ENCODE peak calls at places on chromosomes 2 and 18, in ten cellular contexts. C is activated CD4-positive, alpha-beta T cell treated with anti-CD3 and anti-CD28 coated beads, Interleukin-2, amount 50 U/mL, for 24 hours; F is DMS153; Y is adrenal gland; H is upper lobe of right lung; M is IMR-90; Q is left lung; E is psoas muscle; X is activated naive CD4-positive, alpha-beta T cell treated with anti-CD3 and anti-CD28 coated beads, Interleukin-2, amount 10 ng/mL, durations not matched to agents 7 days and 5 days; N is NCI-H1694. T is an unnamed sample.

GRCh38 chr2:22691666-22692065 is 693.3 kb upstream of the KLHL29 start:
- DNase-seq in F (no peak), E (no peak), Y (no peak), M (no peak), X (no peak), N (no peak), H (no peak), Q (no peak), C (no peak), T (no peak)

GRCh38 chr2:160294339-160294803 is 94.3 kb upstream of the ITGB6 start:
- DNase-seq in X (no peak), E (peak; percentile 68), H (no peak), Q (peak; percentile 60), F (no peak), M (peak; percentile 92), Y (peak; percentile 81), N (no peak), C (peak; percentile 21), T (no peak)

GRCh38 chr2:88707003-88707402 is 15.5 kb downstream of the RPIA start:
- DNase-seq in Y (no peak), Q (no peak), F (peak; percentile 11), E (no peak), M (no peak), X (no peak), N (no peak), H (no peak), C (no peak), T (no peak)

GRCh38 chr2:238141541-238142318 is 3.3 kb downstream of the KLHL30 start:
- DNase-seq in Q (peak; percentile 57), H (peak; percentile 83), F (peak; percentile 80), M (no peak), C (no peak), Y (no peak), N (no peak), X (no peak), E (peak; percentile 93), T (no peak)

GRCh38 chr2:28635251-28635650 is 116.4 kb upstream of the PPP1CB start:
- DNase-seq in F (no peak), Q (no peak), E (peak; percentile 68), X (no peak), C (no peak), M (no peak), H (no peak), N (no peak), Y (no peak), T (no peak)

GRCh38 chr2:157777425-157777824 is 98.7 kb downstream of the ACVR1 start:
- DNase-seq in F (no peak), C (peak; percentile 37), Q (no peak), M (peak; percentile 69), H (no peak), Y (peak; percentile 73), X (peak; percentile 73), N (peak; percentile 35), E (no peak), T (peak; percentile 53)

GRCh38 chr2:113700186-113700841 is 56.1 kb downstream of the SLC35F5 start:
- DNase-seq in N (peak; percentile 73), Q (no peak), X (peak; percentile 66), F (peak; percentile 47), E (no peak), H (peak; percentile 74), Y (peak; percentile 27), C (peak; percentile 30), M (peak; percentile 15), T (no peak)

GRCh38 chr18:28657836-28658410 is 481.0 kb upstream of the CDH2 start:
- DNase-seq in X (no peak), C (no peak), N (no peak), Q (no peak), Y (no peak), H (no peak), M (no peak), E (no peak), F (no peak), T (no peak)

GRCh38 chr18:56568986-56569385 is 69.4 kb downstream of the TXNL1 start:
- DNase-seq in M (no peak), C (no peak), X (no peak), F (no peak), N (no peak), H (no peak), Y (no peak), Q (no peak), E (no peak), T (no peak)

GRCh38 chr2:198314559-198315153 is 510.3 kb downstream of the PLCL1 start:
- DNase-seq in H (no peak), Q (no peak), C (peak; percentile 12), Y (peak; percentile 19), M (peak; percentile 65), F (peak; percentile 51), X (peak; percentile 26), N (peak; percentile 71), E (no peak), T (peak; percentile 60)

GRCh38 chr2:149164296-149164695 is 125.8 kb downstream of the LYPD6B start:
- DNase-seq in C (no peak), M (no peak), N (no peak), Y (no peak), E (no peak), X (no peak), H (no peak), Q (no peak), F (no peak), T (no peak)

GRCh38 chr2:172096661-172097547 is 5.8 kb downstream of the DLX2 start:
- DNase-seq in F (peak; percentile 24), H (no peak), C (no peak), Q (no peak), N (peak; percentile 61), M (peak; percentile 39), E (no peak), Y (no peak), X (no peak), T (peak; percentile 47)

GRCh38 chr2:96267159-96267971 is 1.3 kb downstream of the CIAO1 start:
- DNase-seq in F (no peak), N (peak; percentile 13), M (peak; percentile 37), X (peak; percentile 72), Y (peak; percentile 51), Q (no peak), E (peak; percentile 12), C (peak; percentile 39), H (no peak), T (no peak)

GRCh38 chr2:10337449-10337848 is 34.7 kb downstream of the HPCAL1 start:
- DNase-seq in Y (no peak), E (peak; percentile 11), Q (no peak), H (no peak), F (no peak), X (no peak), M (no peak), N (no peak), C (no peak), T (no peak)

GRCh38 chr2:240615830-240616547 is 9.3 kb upstream of the GPR35 start:
- DNase-seq in X (peak; percentile 5), H (peak; percentile 36), E (peak; percentile 25), Q (peak; percentile 18), Y (no peak), N (no peak), C (no peak), M (no peak), F (no peak), T (no peak)

GRCh38 chr2:74472086-74472944 is at the start of gene MRPL53:
- DNase-seq in Q (peak; percentile 94), F (peak; percentile 84), X (peak; percentile 97), N (peak; percentile 93), E (peak; percentile 98), M (peak; percentile 92), Y (peak; percentile 96), H (peak; percentile 97), C (peak; percentile 94), T (peak; percentile 95)

GRCh38 chr2:204892506-204893255 is 347.4 kb downstream of the PARD3B start:
- DNase-seq in Q (no peak), F (no peak), X (peak; percentile 22), M (peak; percentile 78), C (no peak), Y (no peak), E (no peak), N (no peak), H (no peak), T (no peak)

GRCh38 chr2:191152841-191153240 is 2.0 kb upstream of the STAT4 start:
- DNase-seq in Y (peak; percentile 4), H (no peak), X (no peak), C (no peak), E (no peak), N (no peak), Q (no peak), F (no peak), M (peak; percentile 75), T (no peak)

GRCh38 chr2:121897335-121897970 is 142.0 kb downstream of the TSN start:
- DNase-seq in H (no peak), Y (no peak), M (peak; percentile 27), F (peak; percentile 18), E (no peak), C (no peak), N (peak; percentile 23), X (peak; percentile 25), Q (no peak), T (peak; percentile 6)

GRCh38 chr2:165610591-165611029 is 141.1 kb downstream of the CSRNP3 start:
- DNase-seq in Y (no peak), M (no peak), F (peak; percentile 51), N (no peak), E (no peak), X (no peak), H (no peak), C (no peak), Q (no peak), T (no peak)

GRCh38 chr2:75465317-75465998 is 95.3 kb downstream of the EVA1A start:
- DNase-seq in Q (no peak), Y (no peak), M (peak; percentile 55), C (no peak), N (no peak), E (no peak), X (no peak), F (peak; percentile 55), H (no peak), T (peak; percentile 14)

GRCh38 chr2:69164379-69164778 is 151.4 kb downstream of the ANTXR1 start:
- DNase-seq in F (no peak), E (no peak), C (no peak), X (no peak), Q (no peak), Y (no peak), N (no peak), H (no peak), M (peak; percentile 93), T (peak; percentile 47)

GRCh38 chr2:70304501-70304900 is 2.6 kb upstream of the FAM136A start:
- DNase-seq in C (no peak), E (no peak), X (no peak), N (no peak), Q (no peak), F (peak; percentile 72), Y (no peak), M (no peak), H (no peak), T (no peak)